ENCODE peak calls at places on chromosomes 6 and 20, in four cellular contexts. O is HCT116; B is OCI-LY7; A is activated CD4-positive, alpha-beta T cell treated with anti-CD3 and anti-CD28 coated beads, Interleukin-2, amount 50 U/mL, for 24 hours. K is an unnamed sample.

GRCh38 chr6:145733770-145734169 is 1.6 kb downstream of the EPM2A start:
- DNase-seq in O (no peak), B (peak; percentile 35), A (no peak), K (no peak)

GRCh38 chr6:113825776-113826175 is 31.4 kb upstream of the MARCKS start:
- DNase-seq in O (no peak), B (no peak), A (no peak), K (peak; percentile 51)

GRCh38 chr20:21901470-21902275 is 196.2 kb downstream of the PAX1 start:
- DNase-seq in O (no peak), B (no peak), A (no peak), K (no peak)

GRCh38 chr20:23314714-23315498 is 35.7 kb upstream of the NXT1 start:
- DNase-seq in O (no peak), B (no peak), A (no peak), K (no peak)

GRCh38 chr20:12623870-12624269 is 384.9 kb upstream of the SPTLC3 start:
- DNase-seq in O (no peak), B (no peak), A (no peak), K (no peak)

GRCh38 chr6:101296184-101296583 is 97.3 kb upstream of the GRIK2 start:
- DNase-seq in O (no peak), B (no peak), A (no peak), K (no peak)

GRCh38 chr20:48933017-48933766 is 11.7 kb downstream of the ARFGEF2 start:
- DNase-seq in O (no peak), B (no peak), A (no peak), K (no peak)

GRCh38 chr6:55980627-55981211 is 105.3 kb upstream of the BMP5 start:
- DNase-seq in O (peak; percentile 18), B (peak; percentile 22), A (no peak), K (no peak)

GRCh38 chr20:8853805-8854338 is 215.0 kb upstream of the PLCB4 start:
- DNase-seq in O (peak; percentile 40), B (peak; percentile 49), A (no peak), K (no peak)

GRCh38 chr6:135686784-135687301 is 164.7 kb upstream of the PDE7B start:
- DNase-seq in O (no peak), B (no peak), A (no peak), K (no peak)

GRCh38 chr6:127267742-127268588 is 1.3 kb downstream of the RNF146 start:
- DNase-seq in O (no peak), B (peak; percentile 13), A (no peak), K (no peak)

GRCh38 chr6:150857062-150857905 is 8.2 kb upstream of the MTHFD1L start:
- DNase-seq in O (peak; percentile 72), B (no peak), A (no peak), K (no peak)

GRCh38 chr6:32393660-32394420 is 13.1 kb downstream of the BTNL2 start:
- DNase-seq in O (no peak), B (no peak), A (no peak), K (no peak)

GRCh38 chr6:31874084-31874670 is 4.6 kb downstream of the SLC44A4 start:
- DNase-seq in O (no peak), B (no peak), A (no peak), K (no peak)

GRCh38 chr6:43369174-43370002 is at the start of gene ZNF318:
- DNase-seq in O (peak; percentile 90), B (peak; percentile 98), A (peak; percentile 79), K (peak; percentile 89)

GRCh38 chr6:14754636-14755513 is 491.0 kb upstream of the JARID2 start:
- DNase-seq in O (no peak), B (no peak), A (no peak), K (no peak)

GRCh38 chr6:157381631-157382621 is 936 bp downstream of the ZDHHC14 start:
- DNase-seq in O (no peak), B (peak; percentile 41), A (peak; percentile 30), K (peak; percentile 16)

GRCh38 chr6:141169419-141169818 is 963.3 kb upstream of the GJE1 start:
- DNase-seq in O (no peak), B (no peak), A (no peak), K (no peak)